ENCODE peak calls at places on chromosomes 12 and 14, in nine cellular contexts. One of them, this sample, is unnamed.

GRCh38 chr12:118455327-118455726 is 79.0 kb downstream of the SUDS3 start:
- DNase-seq in NB4: peak
- DNase-seq in ovary: no peak
- DNase-seq in A549: no peak
- DNase-seq in gastrocnemius medialis: no peak
- DNase-seq in upper lobe of left lung: no peak
- DNase-seq in HepG2: no peak
- DNase-seq in H54: no peak
- DNase-seq in K562: no peak
- DNase-seq in this sample: no peak

GRCh38 chr14:23177181-23177580 is 6.3 kb downstream of the SLC7A8 start:
- DNase-seq in NB4: no peak
- DNase-seq in ovary: no peak
- DNase-seq in A549: no peak
- DNase-seq in gastrocnemius medialis: no peak
- DNase-seq in upper lobe of left lung: no peak
- DNase-seq in HepG2: no peak
- DNase-seq in H54: no peak
- DNase-seq in K562: no peak
- DNase-seq in this sample: no peak

GRCh38 chr12:82857276-82857675 is 170.6 kb downstream of the TMTC2 start:
- DNase-seq in NB4: no peak
- DNase-seq in ovary: no peak
- DNase-seq in A549: no peak
- DNase-seq in gastrocnemius medialis: no peak
- DNase-seq in upper lobe of left lung: no peak
- DNase-seq in HepG2: no peak
- DNase-seq in H54: no peak
- DNase-seq in K562: no peak
- DNase-seq in this sample: no peak

GRCh38 chr12:12128665-12129064 is 57.9 kb downstream of the BCL2L14 start:
- DNase-seq in NB4: no peak
- DNase-seq in ovary: no peak
- DNase-seq in A549: no peak
- DNase-seq in gastrocnemius medialis: no peak
- DNase-seq in upper lobe of left lung: no peak
- DNase-seq in HepG2: no peak
- DNase-seq in H54: no peak
- DNase-seq in K562: no peak
- DNase-seq in this sample: no peak

GRCh38 chr12:18564306-18564705 is 173.5 kb downstream of the PLCZ1 start:
- DNase-seq in NB4: no peak
- DNase-seq in ovary: no peak
- DNase-seq in A549: no peak
- DNase-seq in gastrocnemius medialis: no peak
- DNase-seq in upper lobe of left lung: no peak
- DNase-seq in HepG2: no peak
- DNase-seq in H54: no peak
- DNase-seq in K562: no peak
- DNase-seq in this sample: no peak

GRCh38 chr14:71373773-71374172 is 466.5 kb downstream of the PCNX1 start:
- DNase-seq in NB4: no peak
- DNase-seq in ovary: no peak
- DNase-seq in A549: no peak
- DNase-seq in gastrocnemius medialis: no peak
- DNase-seq in upper lobe of left lung: no peak
- DNase-seq in HepG2: no peak
- DNase-seq in H54: no peak
- DNase-seq in K562: no peak
- DNase-seq in this sample: no peak

GRCh38 chr12:40971911-40972310 is 216.2 kb upstream of the PDZRN4 start:
- DNase-seq in NB4: no peak
- DNase-seq in ovary: no peak
- DNase-seq in A549: no peak
- DNase-seq in gastrocnemius medialis: no peak
- DNase-seq in upper lobe of left lung: no peak
- DNase-seq in HepG2: no peak
- DNase-seq in H54: no peak
- DNase-seq in K562: no peak
- DNase-seq in this sample: no peak

GRCh38 chr12:57993834-57994233 is 52.5 kb downstream of the ATP23 start:
- DNase-seq in NB4: no peak
- DNase-seq in ovary: no peak
- DNase-seq in A549: no peak
- DNase-seq in gastrocnemius medialis: no peak
- DNase-seq in upper lobe of left lung: no peak
- DNase-seq in HepG2: no peak
- DNase-seq in H54: no peak
- DNase-seq in K562: no peak
- DNase-seq in this sample: no peak

GRCh38 chr12:40622246-40622838 is 69.9 kb upstream of the CNTN1 start:
- DNase-seq in NB4: peak
- DNase-seq in ovary: peak
- DNase-seq in A549: peak
- DNase-seq in gastrocnemius medialis: no peak
- DNase-seq in upper lobe of left lung: no peak
- DNase-seq in HepG2: peak
- DNase-seq in H54: no peak
- DNase-seq in K562: peak
- DNase-seq in this sample: no peak

GRCh38 chr12:122843472-122843871 is 8.2 kb downstream of the HIP1R start:
- DNase-seq in NB4: no peak
- DNase-seq in ovary: no peak
- DNase-seq in A549: no peak
- DNase-seq in gastrocnemius medialis: no peak
- DNase-seq in upper lobe of left lung: no peak
- DNase-seq in HepG2: no peak
- DNase-seq in H54: no peak
- DNase-seq in K562: no peak
- DNase-seq in this sample: no peak

GRCh38 chr12:122842505-122843405 is 7.5 kb downstream of the HIP1R start:
- DNase-seq in NB4: no peak
- DNase-seq in ovary: no peak
- DNase-seq in A549: no peak
- DNase-seq in gastrocnemius medialis: no peak
- DNase-seq in upper lobe of left lung: peak
- DNase-seq in HepG2: no peak
- DNase-seq in H54: no peak
- DNase-seq in K562: no peak
- DNase-seq in this sample: no peak

GRCh38 chr12:122840580-122841513 is 5.6 kb downstream of the HIP1R start:
- DNase-seq in NB4: no peak
- DNase-seq in ovary: no peak
- DNase-seq in A549: no peak
- DNase-seq in gastrocnemius medialis: no peak
- DNase-seq in upper lobe of left lung: no peak
- DNase-seq in HepG2: no peak
- DNase-seq in H54: no peak
- DNase-seq in K562: no peak
- DNase-seq in this sample: no peak

GRCh38 chr12:122839907-122840554 is 4.8 kb downstream of the HIP1R start:
- DNase-seq in NB4: no peak
- DNase-seq in ovary: no peak
- DNase-seq in A549: no peak
- DNase-seq in gastrocnemius medialis: no peak
- DNase-seq in upper lobe of left lung: peak
- DNase-seq in HepG2: no peak
- DNase-seq in H54: no peak
- DNase-seq in K562: no peak
- DNase-seq in this sample: no peak

DNA sequence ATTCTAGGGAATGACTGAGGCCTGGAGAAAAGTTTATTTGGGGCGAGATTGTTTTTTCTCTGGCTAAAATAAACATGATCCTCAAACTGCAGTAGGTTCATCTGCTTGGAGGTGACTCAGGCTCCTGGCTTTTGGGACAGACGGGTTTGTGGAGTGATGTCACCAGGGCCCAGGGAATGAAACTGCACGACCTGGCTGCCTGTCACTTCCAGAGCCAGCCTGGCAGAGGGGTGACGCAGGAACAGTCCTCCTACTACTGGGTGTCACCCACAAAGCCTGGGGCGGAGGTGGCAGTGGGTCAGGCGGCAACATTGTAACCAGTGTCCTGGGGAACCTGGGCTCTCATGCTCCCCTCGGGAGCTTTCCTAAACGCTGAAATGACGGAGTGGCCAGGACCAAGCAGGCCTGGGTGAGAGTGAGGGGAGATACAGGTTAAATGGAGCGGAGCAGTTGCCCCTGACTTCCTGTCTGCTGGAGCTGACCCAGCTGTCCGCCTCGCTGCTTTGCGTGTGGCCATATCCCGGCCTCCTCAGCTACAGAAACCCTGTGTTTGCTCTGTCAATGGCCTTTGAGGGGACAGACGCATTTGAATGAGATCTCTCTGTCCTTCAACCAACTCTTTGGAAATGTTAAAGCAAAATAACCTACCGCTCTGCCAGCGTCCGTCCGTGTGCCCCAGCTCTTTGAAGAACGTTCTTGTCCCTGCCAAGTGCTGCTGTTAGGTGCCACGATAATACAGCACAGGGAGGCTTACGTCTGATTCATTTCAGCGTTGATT is 6.5 kb downstream of the HIP1R start:
- DNase-seq in NB4: no peak
- DNase-seq in ovary: no peak
- DNase-seq in A549: peak
- DNase-seq in gastrocnemius medialis: peak
- DNase-seq in upper lobe of left lung: no peak
- DNase-seq in HepG2: peak
- DNase-seq in H54: peak
- DNase-seq in K562: no peak
- DNase-seq in this sample: peak
- TF ChIP-seq POLR2A in NB4: no peak
- TF ChIP-seq POLR2A in ovary: no peak
- TF ChIP-seq POLR2A in A549: no peak
- TF ChIP-seq POLR2A in gastrocnemius medialis: peak
- TF ChIP-seq POLR2A in upper lobe of left lung: no peak
- TF ChIP-seq POLR2A in HepG2: no peak
- TF ChIP-seq POLR2A in H54: no peak
- TF ChIP-seq POLR2A in K562: no peak
- TF ChIP-seq POLR2A in this sample: no peak

GRCh38 chr12:117311-117710 is 50.7 kb downstream of the IQSEC3 start:
- DNase-seq in NB4: no peak
- DNase-seq in ovary: no peak
- DNase-seq in A549: no peak
- DNase-seq in gastrocnemius medialis: no peak
- DNase-seq in upper lobe of left lung: no peak
- DNase-seq in HepG2: no peak
- DNase-seq in H54: no peak
- DNase-seq in K562: no peak
- DNase-seq in this sample: no peak

GRCh38 chr12:118591-118990 is 52.0 kb downstream of the IQSEC3 start:
- DNase-seq in NB4: no peak
- DNase-seq in ovary: no peak
- DNase-seq in A549: no peak
- DNase-seq in gastrocnemius medialis: no peak
- DNase-seq in upper lobe of left lung: no peak
- DNase-seq in HepG2: no peak
- DNase-seq in H54: no peak
- DNase-seq in K562: no peak
- DNase-seq in this sample: no peak

GRCh38 chr12:121647-122046 is 55.1 kb downstream of the IQSEC3 start:
- DNase-seq in NB4: no peak
- DNase-seq in ovary: no peak
- DNase-seq in A549: no peak
- DNase-seq in gastrocnemius medialis: no peak
- DNase-seq in upper lobe of left lung: no peak
- DNase-seq in HepG2: no peak
- DNase-seq in H54: no peak
- DNase-seq in K562: no peak
- DNase-seq in this sample: no peak

GRCh38 chr12:117816-118345 is 51.3 kb downstream of the IQSEC3 start:
- DNase-seq in NB4: no peak
- DNase-seq in ovary: no peak
- DNase-seq in A549: no peak
- DNase-seq in gastrocnemius medialis: no peak
- DNase-seq in upper lobe of left lung: no peak
- DNase-seq in HepG2: no peak
- DNase-seq in H54: no peak
- DNase-seq in K562: peak
- DNase-seq in this sample: no peak

GRCh38 chr12:120951-121350 is 54.4 kb downstream of the IQSEC3 start:
- DNase-seq in NB4: no peak
- DNase-seq in ovary: no peak
- DNase-seq in A549: no peak
- DNase-seq in gastrocnemius medialis: no peak
- DNase-seq in upper lobe of left lung: no peak
- DNase-seq in HepG2: no peak
- DNase-seq in H54: no peak
- DNase-seq in K562: no peak
- DNase-seq in this sample: no peak
- TF ChIP-seq POLR2A in NB4: no peak
- TF ChIP-seq POLR2A in ovary: no peak
- TF ChIP-seq POLR2A in A549: no peak
- TF ChIP-seq POLR2A in gastrocnemius medialis: no peak
- TF ChIP-seq POLR2A in upper lobe of left lung: no peak
- TF ChIP-seq POLR2A in HepG2: no peak
- TF ChIP-seq POLR2A in H54: no peak
- TF ChIP-seq POLR2A in K562: no peak
- TF ChIP-seq POLR2A in this sample: no peak

GRCh38 chr12:25272937-25273526 is 22.3 kb upstream of the KRAS start:
- DNase-seq in NB4: no peak
- DNase-seq in ovary: no peak
- DNase-seq in A549: no peak
- DNase-seq in gastrocnemius medialis: no peak
- DNase-seq in upper lobe of left lung: no peak
- DNase-seq in HepG2: no peak
- DNase-seq in H54: no peak
- DNase-seq in K562: no peak
- DNase-seq in this sample: no peak
- TF ChIP-seq POLR2A in NB4: no peak
- TF ChIP-seq POLR2A in ovary: no peak
- TF ChIP-seq POLR2A in A549: no peak
- TF ChIP-seq POLR2A in gastrocnemius medialis: no peak
- TF ChIP-seq POLR2A in upper lobe of left lung: no peak
- TF ChIP-seq POLR2A in HepG2: no peak
- TF ChIP-seq POLR2A in H54: no peak
- TF ChIP-seq POLR2A in K562: no peak
- TF ChIP-seq POLR2A in this sample: no peak

DNA sequence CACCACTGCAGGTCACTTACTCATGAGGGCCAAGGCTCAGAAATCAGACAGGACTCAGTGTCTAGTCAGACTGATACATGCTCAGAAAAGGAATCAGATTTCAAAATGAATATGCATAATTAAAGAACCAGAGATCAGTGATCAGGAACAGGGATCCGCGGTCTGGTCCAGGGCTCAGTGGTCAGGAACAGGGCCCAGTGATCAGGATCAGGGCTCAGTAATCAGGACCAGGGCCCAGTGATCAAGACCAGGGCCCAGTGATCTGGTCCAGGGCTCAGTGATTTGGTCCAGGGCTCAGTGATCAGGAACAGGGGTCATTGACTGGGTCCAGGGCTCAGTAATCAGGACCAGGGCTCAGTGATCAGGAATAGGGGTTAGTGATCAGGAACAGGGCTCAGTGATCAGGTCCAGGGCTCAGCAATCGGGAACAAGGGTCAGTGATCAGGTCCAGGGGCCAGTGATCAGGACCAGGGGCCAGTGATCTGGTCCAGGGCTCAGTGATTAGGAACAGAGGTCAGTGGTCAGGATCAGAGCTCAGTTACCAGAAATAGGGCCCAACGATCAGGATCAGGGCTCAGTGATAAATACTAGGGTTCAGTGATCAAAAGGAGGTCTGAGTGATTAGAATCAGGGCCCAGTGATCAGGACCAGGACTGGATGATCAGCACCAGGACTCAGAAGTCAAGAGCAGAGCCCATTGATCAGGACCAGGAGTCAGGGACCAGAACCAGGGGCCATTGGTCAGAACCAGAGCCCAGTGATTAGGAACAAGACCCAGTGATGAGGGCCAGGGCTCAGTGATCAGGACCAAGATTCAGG is 175.3 kb downstream of the TMEM121 start:
- DNase-seq in NB4: no peak
- DNase-seq in ovary: no peak
- DNase-seq in A549: no peak
- DNase-seq in gastrocnemius medialis: no peak
- DNase-seq in upper lobe of left lung: no peak
- DNase-seq in HepG2: no peak
- DNase-seq in H54: no peak
- DNase-seq in K562: no peak
- DNase-seq in this sample: no peak
- TF ChIP-seq POLR2A in NB4: no peak
- TF ChIP-seq POLR2A in ovary: no peak
- TF ChIP-seq POLR2A in A549: no peak
- TF ChIP-seq POLR2A in gastrocnemius medialis: no peak
- TF ChIP-seq POLR2A in upper lobe of left lung: no peak
- TF ChIP-seq POLR2A in HepG2: no peak
- TF ChIP-seq POLR2A in H54: no peak
- TF ChIP-seq POLR2A in K562: no peak
- TF ChIP-seq POLR2A in this sample: no peak